ENCODE peak calls at places on chromosomes 13 and 19, in nine cellular contexts. Y is aorta, X is IMR-90, H is adipocyte, K is GM23338, W is PC-3, P is heart right ventricle, B is endodermal cell, T is heart left ventricle. J is an unnamed sample. For H3K4me1, the result is how much of the 10 kb centered on the place peaks cover.

GRCh38 chr19:54478677-54479266 is 5.7 kb upstream of the CDC42EP5 start:
- DNase-seq in Y (peak), H (peak), T (no peak), K (peak), X (peak), W (peak), B (peak), P (no peak), J (no peak)

GRCh38 chr13:97856001-97856675 is 97.3 kb upstream of the IPO5 start:
- DNase-seq in H (peak), P (peak), X (no peak), K (peak), T (peak), B (peak), W (no peak), Y (peak), J (peak)

GRCh38 chr13:102563267-102563666 is 33.5 kb upstream of the TPP2 start:
- DNase-seq in T (no peak), X (no peak), B (no peak), W (no peak), H (no peak), K (no peak), P (no peak), Y (no peak), J (no peak)

GRCh38 chr19:18532208-18532890 is 10.5 kb upstream of the ELL start:
- DNase-seq in K (no peak), W (no peak), H (no peak), B (no peak), X (no peak), P (no peak), Y (no peak), T (no peak), J (no peak)

GRCh38 chr19:33175886-33176669 is 18.1 kb upstream of the LRP3 start:
- DNase-seq in T (no peak), X (peak), P (no peak), K (no peak), B (peak), W (no peak), H (peak), Y (peak), J (peak)

GRCh38 chr13:29993716-29994488 is 143.5 kb upstream of the UBL3 start:
- DNase-seq in K (no peak), Y (no peak), T (no peak), X (peak), P (no peak), H (peak), B (no peak), W (peak), J (peak)

GRCh38 chr13:22103628-22104027 is 432.8 kb downstream of the FGF9 start:
- DNase-seq in B (no peak), T (no peak), K (no peak), H (no peak), X (peak), Y (no peak), W (no peak), P (no peak), J (no peak)

GRCh38 chr13:101262306-101262705 is 154.0 kb downstream of the NALCN start:
- DNase-seq in K (no peak), H (no peak), T (no peak), X (no peak), B (no peak), W (no peak), P (no peak), Y (no peak), J (no peak)

GRCh38 chr19:43858174-43858573 is 31.1 kb downstream of the ZNF283 start:
- DNase-seq in T (no peak), B (no peak), P (no peak), X (no peak), W (no peak), Y (no peak), K (no peak), H (no peak), J (no peak)

GRCh38 chr13:75375329-75375728 is 106.6 kb downstream of the TBC1D4 start:
- DNase-seq in H (no peak), K (no peak), B (no peak), P (no peak), X (no peak), W (no peak), T (no peak), Y (no peak), J (no peak)

GRCh38 chr13:72565893-72566292 is 161.5 kb downstream of the MZT1 start:
- DNase-seq in T (no peak), W (peak), P (no peak), B (no peak), K (peak), H (peak), Y (no peak), X (peak), J (no peak)

GRCh38 chr13:86729206-86729605 is 930.0 kb upstream of the SLITRK6 start:
- DNase-seq in Y (no peak), H (no peak), W (no peak), B (no peak), K (no peak), T (no peak), X (no peak), P (no peak), J (no peak)

GRCh38 chr13:73938375-73939070 is 195.7 kb downstream of the KLF12 start:
- DNase-seq in X (peak), Y (no peak), T (no peak), W (peak), K (no peak), H (peak), B (peak), P (no peak), J (no peak)

GRCh38 chr13:110089815-110090214 is 217.1 kb downstream of the COL4A1 start:
- DNase-seq in H (no peak), T (no peak), Y (no peak), P (no peak), X (no peak), B (no peak), W (no peak), K (peak), J (no peak)

GRCh38 chr19:1074512-1075283 is 7.7 kb downstream of the ARHGAP45 start:
- DNase-seq in P (peak), X (no peak), W (peak), K (no peak), T (peak), Y (peak), B (no peak), H (no peak), J (no peak)

GRCh38 chr19:18869781-18870530 is 26.0 kb downstream of the CERS1 start:
- DNase-seq in P (no peak), X (no peak), W (no peak), K (peak), B (peak), H (no peak), Y (peak), T (no peak), J (no peak)

GRCh38 chr13:30063892-30064291 is 213.5 kb upstream of the UBL3 start:
- DNase-seq in W (no peak), X (no peak), H (no peak), Y (no peak), P (no peak), K (no peak), B (no peak), T (no peak), J (no peak)

GRCh38 chr19:49337267-49338022 is 2.2 kb downstream of the CD37 start:
- DNase-seq in W (no peak), X (no peak), H (no peak), P (no peak), K (peak), Y (peak), T (no peak), B (peak), J (no peak)
- H3K4me1 ChIP-seq in W (under half), X (under half), H (under half), P (under half), K (under half), Y (under half), T (under half), B (under half), J (under half)

DNA sequence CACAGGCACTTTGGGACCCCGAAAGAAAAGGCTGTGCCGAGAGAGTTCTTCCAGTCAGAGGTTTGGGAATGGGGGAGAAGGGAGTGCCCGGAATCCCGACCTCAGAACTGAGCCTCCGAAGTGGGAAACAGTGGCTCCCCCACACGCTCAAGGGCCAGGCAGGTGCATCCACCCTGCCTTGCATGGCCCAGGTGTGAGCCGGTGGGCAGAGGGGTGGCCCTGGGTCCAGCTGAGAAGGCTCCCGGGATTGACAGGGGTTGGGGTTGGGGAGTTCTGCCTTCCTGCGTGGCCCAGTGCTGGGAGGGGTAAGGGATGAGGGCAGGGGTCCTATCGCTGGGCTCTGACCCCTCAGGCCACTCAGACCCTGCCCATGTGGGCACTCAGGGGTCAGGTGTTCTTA is 163.5 kb upstream of the TUBA3C start:
- DNase-seq in K (no peak), W (no peak), Y (no peak), T (no peak), B (no peak), X (no peak), P (no peak), H (no peak), J (no peak)
- H3K4me3 ChIP-seq in K (no peak), W (no peak), Y (no peak), T (no peak), B (no peak), X (no peak), P (peak), H (no peak), J (no peak)

DNA sequence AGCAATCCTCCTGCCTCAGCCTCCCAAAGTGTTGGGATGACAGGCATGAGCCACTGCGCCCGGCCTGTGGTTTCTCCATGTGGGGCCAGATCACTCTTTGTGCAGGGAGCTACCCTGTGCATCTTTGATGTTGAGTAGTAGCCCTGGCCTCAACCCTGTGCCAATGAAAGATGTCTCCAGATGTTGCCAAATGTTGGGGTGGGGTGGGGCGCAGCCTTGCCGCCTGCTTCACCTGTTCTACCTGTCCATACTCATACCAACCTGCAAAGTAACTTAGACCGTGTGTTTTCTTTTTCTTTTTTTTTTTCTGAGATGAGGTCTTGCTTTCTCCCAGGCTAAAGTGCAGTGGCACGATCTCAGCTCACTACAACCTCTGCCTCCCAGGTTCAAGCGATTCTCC is 20.9 kb downstream of the IER2 start:
- DNase-seq in B (no peak), H (no peak), K (no peak), W (no peak), X (no peak), Y (no peak), P (no peak), T (no peak), J (no peak)
- H3K4me1 ChIP-seq in B (under half), H (under half), K (under half), W (half or more), X (under half), Y (under half), P (under half), T (under half), J (under half)

GRCh38 chr19:46470376-46470775 is 987 bp downstream of the PNMA8A start:
- DNase-seq in W (no peak), B (no peak), K (no peak), X (no peak), H (no peak), P (no peak), Y (peak), T (no peak), J (no peak)
- H3K4me3 ChIP-seq in W (no peak), B (peak), K (peak), X (no peak), H (no peak), P (no peak), Y (no peak), T (no peak), J (no peak)